ENCODE peak calls at places on chromosomes 13 and 19, in nine cellular contexts. W, U, K, Z, G, L, A, B and X are unnamed samples.

GRCh38 chr19:30846102-30846501 is 473.9 kb downstream of the ZNF536 start:
- DNase-seq in G (no peak), K (no peak), Z (no peak), W (no peak), A (no peak), L (no peak), B (no peak), U (no peak), X (no peak)

GRCh38 chr13:39684531-39685137 is 29.2 kb downstream of the COG6 start:
- DNase-seq in U (no peak), W (no peak), B (no peak), A (peak), L (no peak), Z (peak), G (peak), K (no peak), X (no peak)

GRCh38 chr19:2253106-2254051 is 2.8 kb downstream of the JSRP1 start:
- DNase-seq in G (no peak), K (no peak), L (no peak), A (no peak), W (no peak), Z (peak), B (no peak), U (no peak), X (peak)

GRCh38 chr13:76029088-76029487 is 393.0 kb downstream of the LMO7 start:
- DNase-seq in A (no peak), B (no peak), Z (no peak), L (no peak), W (no peak), U (no peak), G (no peak), K (no peak), X (no peak)

GRCh38 chr19:29665826-29666633 is 769 bp downstream of the PLEKHF1 start:
- DNase-seq in W (no peak), L (peak), K (peak), A (peak), Z (peak), B (no peak), G (no peak), U (no peak), X (no peak)

GRCh38 chr13:76693086-76693485 is 193.1 kb downstream of the KCTD12 start:
- DNase-seq in G (no peak), L (no peak), K (no peak), W (no peak), Z (no peak), B (no peak), U (no peak), A (peak), X (no peak)

GRCh38 chr19:14333101-14333871 is 48.0 kb upstream of the ADGRE5 start:
- DNase-seq in A (no peak), Z (peak), K (no peak), L (no peak), B (peak), U (peak), W (no peak), G (no peak), X (peak)

GRCh38 chr13:92739306-92739818 is 487.2 kb upstream of the GPC6 start:
- DNase-seq in W (no peak), K (no peak), B (no peak), A (no peak), L (no peak), Z (no peak), G (no peak), U (no peak), X (no peak)

GRCh38 chr19:43956827-43957226 is 5.8 kb downstream of the ZNF221 start:
- DNase-seq in A (no peak), G (no peak), U (no peak), Z (no peak), L (peak), W (no peak), K (no peak), B (no peak), X (no peak)

GRCh38 chr13:27820524-27821482 is 28.5 kb downstream of the GSX1 start:
- DNase-seq in W (no peak), G (no peak), Z (peak), L (no peak), A (no peak), K (no peak), B (no peak), U (no peak), X (no peak)

GRCh38 chr13:110092869-110093268 is 214.1 kb downstream of the COL4A1 start:
- DNase-seq in L (no peak), U (no peak), Z (no peak), G (no peak), A (peak), W (no peak), K (peak), B (no peak), X (no peak)

GRCh38 chr19:33302974-33303790 is 848 bp upstream of the CEBPA start:
- DNase-seq in A (peak), K (peak), U (peak), G (no peak), L (no peak), Z (peak), W (no peak), B (no peak), X (no peak)

GRCh38 chr19:19096641-19097627 is 33.1 kb downstream of the SLC25A42 start:
- DNase-seq in K (no peak), A (no peak), Z (no peak), W (no peak), U (no peak), B (no peak), L (no peak), G (no peak), X (peak)

GRCh38 chr19:22052644-22053013 is 345 bp downstream of the ZNF257 start:
- DNase-seq in L (no peak), K (no peak), Z (no peak), B (no peak), U (no peak), W (no peak), G (no peak), A (no peak), X (no peak)

GRCh38 chr13:27300941-27301586 is 30.4 kb downstream of the RASL11A start:
- DNase-seq in Z (no peak), L (no peak), W (no peak), G (no peak), U (no peak), B (no peak), A (no peak), K (no peak), X (no peak)

GRCh38 chr13:94707400-94708021 is 4.8 kb downstream of the SOX21 start:
- DNase-seq in B (no peak), U (peak), Z (peak), L (no peak), K (no peak), W (no peak), A (no peak), G (no peak), X (no peak)

GRCh38 chr13:110530839-110531499 is 30.6 kb downstream of the RAB20 start:
- DNase-seq in W (no peak), A (no peak), L (no peak), K (no peak), B (no peak), Z (no peak), G (no peak), U (no peak), X (no peak)

GRCh38 chr13:111975539-111976473 is 91.1 kb upstream of the SOX1 start:
- DNase-seq in W (no peak), K (no peak), B (no peak), G (no peak), A (no peak), U (no peak), L (no peak), Z (no peak), X (no peak)

GRCh38 chr13:40565282-40566148 is 100.9 kb downstream of the FOXO1 start:
- DNase-seq in G (no peak), B (no peak), K (no peak), W (no peak), Z (no peak), A (no peak), U (no peak), L (no peak), X (no peak)

GRCh38 chr19:48812094-48812929 is 1.5 kb upstream of the BCAT2 start:
- DNase-seq in U (peak), L (peak), A (peak), Z (peak), B (no peak), K (peak), G (no peak), W (peak), X (peak)

GRCh38 chr19:41998246-41999020 is 4.4 kb upstream of the ATP1A3 start:
- DNase-seq in A (peak), G (peak), K (peak), Z (peak), W (no peak), U (peak), L (peak), B (no peak), X (peak)

GRCh38 chr19:934865-935422 is 9.1 kb downstream of the ARID3A start:
- DNase-seq in L (no peak), A (peak), U (no peak), B (no peak), G (no peak), W (no peak), Z (no peak), K (no peak), X (no peak)

GRCh38 chr19:3550947-3551807 is 6.2 kb downstream of the MFSD12 start:
- DNase-seq in G (no peak), A (no peak), L (no peak), U (no peak), Z (no peak), B (no peak), K (no peak), W (no peak), X (no peak)

GRCh38 chr19:48780684-48781391 is 25.5 kb downstream of the FGF21 start:
- DNase-seq in K (peak), Z (no peak), A (peak), U (no peak), G (no peak), B (no peak), W (no peak), L (no peak), X (no peak)

GRCh38 chr13:98173431-98173921 is 3.6 kb downstream of the RNF113B start:
- DNase-seq in L (no peak), K (peak), Z (peak), U (no peak), G (no peak), B (peak), A (peak), W (no peak), X (peak)

GRCh38 chr13:93098972-93099371 is 127.6 kb upstream of the GPC6 start:
- DNase-seq in L (no peak), W (no peak), A (no peak), U (no peak), G (no peak), B (no peak), K (no peak), Z (no peak), X (no peak)

GRCh38 chr13:44191504-44192171 is 182.0 kb upstream of the SERP2 start:
- DNase-seq in B (peak), U (peak), G (peak), K (peak), L (no peak), W (no peak), A (peak), Z (peak), X (peak)